ENCODE peak calls at places on chromosomes 11 and 22, in four cellular contexts. R, D, C and W are unnamed samples.

GRCh38 chr11:7600205-7600775 is 73.0 kb downstream of the CYB5R2 start:
- DNase-seq in R (peak), D (no peak), C (no peak), W (peak)

GRCh38 chr11:113373981-113374560 is 13.5 kb upstream of the ANKK1 start:
- DNase-seq in C (no peak), D (no peak), R (no peak), W (no peak)

GRCh38 chr22:20565761-20566160 is 58.4 kb downstream of the MED15 start:
- DNase-seq in C (peak), R (no peak), D (no peak), W (no peak)

GRCh38 chr22:46187862-46188261 is 37.5 kb downstream of the PPARA start:
- DNase-seq in R (no peak), C (no peak), D (no peak), W (no peak)

GRCh38 chr11:71251159-71251721 is 1.1 kb downstream of the SHANK2 start:
- DNase-seq in D (peak), R (peak), C (no peak), W (peak)

GRCh38 chr11:8247312-8247711 is 16.4 kb downstream of the LMO1 start:
- DNase-seq in C (peak), D (peak), R (no peak), W (peak)

GRCh38 chr22:50247748-50248147 is 2.9 kb upstream of the TUBGCP6 start:
- DNase-seq in D (peak), C (no peak), R (no peak), W (peak)

GRCh38 chr22:38873469-38874411 is 1.7 kb upstream of the CBX6 start:
- DNase-seq in C (no peak), D (no peak), R (no peak), W (no peak)

GRCh38 chr11:73200256-73200655 is 17.8 kb upstream of the P2RY2 start:
- DNase-seq in R (peak), C (no peak), D (peak), W (no peak)

GRCh38 chr11:77672276-77672675 is 34.7 kb upstream of the CLNS1A start:
- DNase-seq in R (no peak), D (no peak), C (no peak), W (peak)

GRCh38 chr11:119537641-119538253 is 114.8 kb upstream of the THY1 start:
- DNase-seq in D (no peak), R (no peak), C (no peak), W (no peak)

GRCh38 chr11:69104212-69104855 is 51.4 kb upstream of the SMIM38 start:
- DNase-seq in R (no peak), D (no peak), C (no peak), W (no peak)
- H3K4me3 ChIP-seq in R (no peak), D (no peak), C (no peak), W (no peak)

GRCh38 chr11:38402063-38402462 is 1804.0 kb upstream of the RAG2 start:
- DNase-seq in C (no peak), R (no peak), D (no peak), W (no peak)
- TF ChIP-seq POLR2AphosphoS5 in C (no peak), R (no peak), D (no peak), W (no peak)

GRCh38 chr22:41567452-41567768 is 6.6 kb downstream of the CSDC2 start:
- DNase-seq in C (no peak), D (no peak), R (no peak), W (no peak)
- H3K27ac ChIP-seq in C (no peak), D (no peak), R (no peak), W (peak)

GRCh38 chr11:66317766-66318575 is 1.1 kb upstream of the CD248 start:
- DNase-seq in C (peak), D (peak), R (peak), W (peak)
- H3K4me3 ChIP-seq in C (no peak), D (peak), R (peak), W (no peak)

DNA sequence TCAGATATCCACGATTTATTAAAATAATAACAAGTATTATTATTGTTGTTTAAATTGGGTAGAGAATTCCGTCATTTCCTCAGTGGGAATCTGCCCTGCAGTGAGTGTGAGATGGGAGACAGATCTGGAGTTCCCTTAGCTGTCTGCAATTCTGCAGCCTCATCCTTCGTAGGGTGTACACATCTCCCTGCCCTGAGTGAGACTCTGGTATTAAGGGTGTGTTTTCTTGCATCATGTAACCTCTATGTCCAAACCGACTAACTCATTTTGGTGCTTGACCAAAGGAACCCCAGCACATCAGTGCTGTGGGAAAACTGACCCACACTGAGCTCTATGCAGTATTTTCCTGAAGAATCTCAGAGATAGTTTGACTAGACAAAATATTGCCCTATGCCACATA is 157.6 kb downstream of the LDLRAD3 start:
- DNase-seq in C (no peak), R (no peak), D (no peak), W (no peak)
- TF ChIP-seq POLR2AphosphoS5 in C (no peak), R (no peak), D (no peak), W (no peak)

GRCh38 chr11:86978756-86979608 is 23.8 kb upstream of the FZD4 start:
- DNase-seq in D (peak), C (no peak), R (no peak), W (no peak)
- H3K27ac ChIP-seq in D (no peak), C (peak), R (no peak), W (no peak)

DNA sequence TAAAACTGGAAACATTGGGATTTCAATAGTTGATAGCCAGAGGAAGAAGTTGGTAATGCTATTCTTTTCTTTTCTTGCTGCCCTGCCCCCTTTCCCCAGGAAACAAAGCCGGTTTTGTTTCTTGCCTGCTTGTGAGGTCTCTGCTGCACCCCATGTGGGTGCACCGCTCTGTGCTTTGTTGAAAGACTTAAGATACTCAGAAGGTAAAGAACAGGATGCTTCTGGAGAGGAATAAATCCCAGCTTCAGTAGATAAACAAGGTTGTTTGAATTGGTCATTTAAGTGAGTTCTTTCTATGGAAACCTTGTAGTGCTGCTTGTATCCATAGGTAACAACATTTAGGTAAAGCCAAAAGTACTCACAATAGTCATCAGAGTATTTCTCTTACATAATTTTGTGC is 87.5 kb downstream of the YAP1 start:
- DNase-seq in C (no peak), R (no peak), D (peak), W (no peak)
- H3K4me3 ChIP-seq in C (no peak), R (no peak), D (peak), W (no peak)

GRCh38 chr11:88246680-88247079 is 71.4 kb upstream of the RAB38 start:
- DNase-seq in C (no peak), D (no peak), R (no peak), W (no peak)
- TF ChIP-seq POLR2AphosphoS5 in C (no peak), D (no peak), R (no peak), W (no peak)

GRCh38 chr11:75667831-75668507 is 869 bp downstream of the MAP6 start:
- DNase-seq in R (no peak), C (no peak), D (peak), W (peak)
- H3K27ac ChIP-seq in R (no peak), C (no peak), D (no peak), W (peak)